ENCODE peak calls at places on chromosome 13, in six cellular contexts. W is adrenal gland, K is osteoblast, V is cardiac muscle cell, G is A673, S is brain microvascular endothelial cell. C is an unnamed sample.

GRCh38 chr13:39106216-39106995 is 68.2 kb downstream of the NHLRC3 start:
- DNase-seq in W (no peak), K (no peak), V (no peak), G (no peak), S (no peak), C (no peak)

GRCh38 chr13:85970727-85971126 is 171.5 kb upstream of the SLITRK6 start:
- DNase-seq in W (no peak), K (no peak), V (peak), G (peak), S (no peak), C (no peak)

GRCh38 chr13:39353988-39354387 is 249.0 kb downstream of the LHFPL6 start:
- DNase-seq in W (no peak), K (peak), V (peak), G (no peak), S (peak), C (no peak)

GRCh38 chr13:35700661-35701060 is 224.2 kb upstream of the MAB21L1 start:
- DNase-seq in W (no peak), K (peak), V (no peak), G (no peak), S (peak), C (no peak)

GRCh38 chr13:112325142-112325808 is 50.9 kb upstream of the SPACA7 start:
- DNase-seq in W (no peak), K (no peak), V (no peak), G (no peak), S (no peak), C (peak)

GRCh38 chr13:50969691-50970090 is 60.1 kb downstream of the RNASEH2B start:
- DNase-seq in W (no peak), K (no peak), V (peak), G (peak), S (peak), C (peak)

GRCh38 chr13:89279374-89279773 is 1608.2 kb downstream of the SLITRK5 start:
- DNase-seq in W (no peak), K (no peak), V (no peak), G (no peak), S (no peak), C (no peak)

GRCh38 chr13:32955881-32956594 is 60.2 kb upstream of the KL start:
- DNase-seq in W (no peak), K (no peak), V (no peak), G (peak), S (no peak), C (no peak)

GRCh38 chr13:114173753-114174152 is 5.3 kb upstream of the CFAP97D2 start:
- DNase-seq in W (no peak), K (no peak), V (no peak), G (peak), S (no peak), C (no peak)

GRCh38 chr13:21674271-21675009 is 3.6 kb downstream of the FGF9 start:
- DNase-seq in W (peak), K (peak), V (no peak), G (no peak), S (no peak), C (peak)

GRCh38 chr13:46885018-46885417 is 11.8 kb downstream of the HTR2A start:
- DNase-seq in W (no peak), K (no peak), V (no peak), G (no peak), S (peak), C (no peak)

GRCh38 chr13:107067381-107067780 is 499.4 kb upstream of the ARGLU1 start:
- DNase-seq in W (no peak), K (no peak), V (no peak), G (no peak), S (no peak), C (no peak)

GRCh38 chr13:65679240-65679639 is 1550.9 kb downstream of the PCDH9 start:
- DNase-seq in W (no peak), K (peak), V (peak), G (no peak), S (peak), C (no peak)

GRCh38 chr13:35727881-35728280 is 251.4 kb upstream of the MAB21L1 start:
- DNase-seq in W (no peak), K (no peak), V (no peak), G (peak), S (no peak), C (no peak)

GRCh38 chr13:29752175-29752574 is 98.2 kb downstream of the UBL3 start:
- DNase-seq in W (no peak), K (no peak), V (no peak), G (no peak), S (no peak), C (no peak)

GRCh38 chr13:97986841-97987240 is 33.4 kb downstream of the IPO5 start:
- DNase-seq in W (peak), K (no peak), V (no peak), G (no peak), S (no peak), C (no peak)

GRCh38 chr13:52010890-52011689 is at the start of gene ATP7B:
- DNase-seq in W (peak), K (peak), V (peak), G (peak), S (no peak), C (peak)

GRCh38 chr13:101565327-101565726 is 112.9 kb downstream of the ITGBL1 start:
- DNase-seq in W (no peak), K (no peak), V (no peak), G (no peak), S (no peak), C (no peak)
- H3K4me3 ChIP-seq in W (no peak), K (no peak), V (no peak), G (no peak), S (no peak), C (no peak)

DNA sequence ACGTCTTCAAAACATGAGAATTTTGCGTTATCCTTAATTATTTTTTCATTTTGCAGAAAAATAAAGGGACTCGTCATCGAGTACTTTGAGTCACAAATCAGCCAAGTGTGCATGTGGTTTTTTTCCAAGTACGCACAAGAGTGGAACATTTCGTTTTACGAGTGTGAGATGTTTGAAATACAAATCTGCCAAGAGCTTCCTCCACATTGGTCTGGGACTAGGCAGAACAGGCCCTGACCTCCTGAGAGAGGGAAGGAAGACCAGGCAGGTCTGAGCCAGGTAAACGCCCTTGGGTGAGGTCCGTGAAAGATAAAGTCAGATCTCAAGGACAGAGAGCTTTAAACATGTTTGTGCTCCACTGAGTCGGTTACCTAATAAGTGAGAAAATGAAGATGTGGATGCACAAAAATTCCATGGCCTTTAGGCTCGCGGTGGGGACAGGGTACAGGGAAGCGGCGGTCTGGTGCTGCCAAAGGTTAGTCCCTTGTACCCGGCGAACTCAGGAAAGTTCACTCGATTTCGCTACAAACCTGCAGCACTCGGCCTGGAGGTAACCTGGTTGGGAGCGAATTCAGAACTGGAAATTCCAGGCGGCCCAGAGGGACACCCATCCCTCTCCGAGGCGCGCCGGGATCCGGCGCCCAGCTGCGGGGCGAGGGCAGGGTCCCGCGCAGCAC is 448 bp upstream of the ITM2B start:
- DNase-seq in W (peak), K (no peak), V (no peak), G (no peak), S (no peak), C (peak)
- H3K27ac ChIP-seq in W (peak), K (no peak), V (peak), G (no peak), S (no peak), C (no peak)

GRCh38 chr13:79776538-79776937 is 295.6 kb downstream of the NDFIP2 start:
- DNase-seq in W (no peak), K (no peak), V (peak), G (peak), S (no peak), C (no peak)

GRCh38 chr13:79777504-79777903 is 296.5 kb downstream of the NDFIP2 start:
- DNase-seq in W (no peak), K (no peak), V (no peak), G (no peak), S (no peak), C (no peak)

GRCh38 chr13:79779061-79779460 is 298.1 kb downstream of the NDFIP2 start:
- DNase-seq in W (no peak), K (no peak), V (no peak), G (no peak), S (no peak), C (no peak)

GRCh38 chr13:79772811-79773210 is 291.9 kb downstream of the NDFIP2 start:
- DNase-seq in W (no peak), K (no peak), V (no peak), G (peak), S (no peak), C (no peak)

DNA sequence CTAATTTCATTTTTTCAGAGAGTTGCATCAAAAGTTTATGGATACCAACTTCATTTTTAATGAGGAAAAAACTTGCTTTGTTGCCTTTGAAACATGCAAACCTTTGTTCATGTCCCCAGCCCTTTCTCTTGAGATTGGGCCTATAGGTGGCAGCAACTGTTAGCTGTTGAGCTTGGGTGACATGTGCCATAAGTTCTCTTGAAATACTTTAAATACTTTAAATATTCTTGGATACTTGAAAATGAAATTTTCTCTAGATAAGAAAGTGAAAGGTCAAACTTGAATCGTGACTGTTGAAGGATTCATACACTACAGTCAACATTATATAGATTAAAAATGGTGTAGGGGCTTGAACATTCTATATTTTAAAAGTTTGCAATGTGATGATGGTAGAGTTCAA is 294.9 kb downstream of the NDFIP2 start:
- DNase-seq in W (peak), K (peak), V (peak), G (peak), S (peak), C (peak)
- TF ChIP-seq CTCF in W (peak), K (peak), V (peak), G (peak), S (peak), C (peak)

GRCh38 chr13:49643003-49643651 is 14.8 kb downstream of the ARL11 start:
- DNase-seq in W (no peak), K (no peak), V (no peak), G (no peak), S (no peak), C (no peak)
- H3K4me3 ChIP-seq in W (no peak), K (no peak), V (no peak), G (no peak), S (no peak), C (no peak)